ENCODE peak calls at places on chromosomes 3 and 15, in eight cellular contexts. R, V, M, Z, J, W, A and L are unnamed samples.
A peak's percentile ranks its signal among the peaks of the same experiment; 100 is the strongest.

GRCh38 chr15:90407871-90408317 is 19.9 kb downstream of the IQGAP1 start:
- DNase-seq in Z (no peak), W (peak; percentile 57), V (no peak), A (no peak), J (no peak), R (no peak), M (no peak), L (no peak)

GRCh38 chr15:80578871-80579270 is 116.2 kb upstream of the ABHD17C start:
- DNase-seq in J (no peak), V (no peak), Z (peak; percentile 60), W (no peak), R (no peak), M (no peak), A (no peak), L (no peak)

GRCh38 chr3:189714991-189715961 is 84.1 kb downstream of the TP63 start:
- DNase-seq in W (peak; percentile 78), M (peak; percentile 9), R (no peak), Z (no peak), V (no peak), A (no peak), J (no peak), L (no peak)

GRCh38 chr3:72129384-72130094 is 344.6 kb upstream of the PROK2 start:
- DNase-seq in M (no peak), R (no peak), J (no peak), A (no peak), V (no peak), Z (no peak), W (no peak), L (no peak)

GRCh38 chr3:13091898-13092620 is 18.8 kb upstream of the IQSEC1 start:
- DNase-seq in W (peak; percentile 53), A (peak; percentile 20), M (peak; percentile 85), R (no peak), V (peak; percentile 83), Z (peak; percentile 89), J (peak; percentile 87), L (peak; percentile 93)

GRCh38 chr3:52428151-52429005 is 16.5 kb downstream of the SEMA3G start:
- DNase-seq in A (no peak), W (peak; percentile 85), Z (no peak), V (peak; percentile 70), J (no peak), M (peak; percentile 58), R (peak; percentile 49), L (peak; percentile 20)

GRCh38 chr3:151305081-151305777 is 11.4 kb downstream of the GPR87 start:
- DNase-seq in Z (no peak), J (peak; percentile 63), A (peak; percentile 82), M (no peak), R (no peak), W (peak; percentile 98), V (peak; percentile 4), L (no peak)

GRCh38 chr3:104198136-104198535 is 1168.6 kb upstream of the ALCAM start:
- DNase-seq in R (no peak), W (no peak), Z (no peak), A (no peak), J (no peak), M (no peak), V (no peak), L (no peak)

GRCh38 chr3:73409405-73409804 is 215.3 kb downstream of the PDZRN3 start:
- DNase-seq in R (no peak), V (no peak), A (no peak), J (no peak), W (peak; percentile 93), Z (no peak), M (no peak), L (no peak)

GRCh38 chr3:177603137-177603603 is 405.9 kb upstream of the TBL1XR1 start:
- DNase-seq in Z (no peak), J (no peak), W (no peak), R (peak; percentile 23), M (peak; percentile 16), A (no peak), V (no peak), L (no peak)

GRCh38 chr15:87877114-87877810 is 379.3 kb downstream of the NTRK3 start:
- DNase-seq in Z (no peak), V (peak; percentile 58), W (peak; percentile 11), J (no peak), R (no peak), A (no peak), M (no peak), L (no peak)

GRCh38 chr3:11610044-11610671 is 33.6 kb downstream of the VGLL4 start:
- DNase-seq in V (peak; percentile 36), J (peak; percentile 84), R (no peak), A (no peak), Z (no peak), M (no peak), W (no peak), L (no peak)

GRCh38 chr3:42189746-42190145 is 76.2 kb downstream of the CCK start:
- DNase-seq in M (no peak), Z (no peak), J (no peak), V (no peak), W (no peak), R (no peak), A (no peak), L (no peak)

GRCh38 chr3:52454235-52454937 is 545 bp upstream of the TNNC1 start:
- DNase-seq in V (no peak), R (no peak), J (no peak), M (no peak), Z (no peak), A (no peak), W (no peak), L (no peak)

GRCh38 chr3:72938471-72939265 is 50.8 kb downstream of the GXYLT2 start:
- DNase-seq in V (peak; percentile 74), A (peak; percentile 21), M (peak; percentile 78), W (peak; percentile 92), Z (no peak), J (no peak), R (peak; percentile 45), L (no peak)

GRCh38 chr3:197750863-197751737 is 1.4 kb downstream of the FYTTD1 start:
- DNase-seq in W (peak; percentile 77), J (no peak), V (peak; percentile 32), R (no peak), M (peak; percentile 35), Z (peak; percentile 84), A (no peak), L (no peak)

GRCh38 chr3:57889807-57890206 is 118.4 kb upstream of the FLNB start:
- DNase-seq in M (no peak), A (no peak), J (no peak), Z (no peak), R (no peak), V (no peak), W (peak; percentile 42), L (no peak)

GRCh38 chr15:70767668-70768067 is 4.3 kb upstream of the UACA start:
- DNase-seq in M (no peak), J (no peak), Z (no peak), V (no peak), A (no peak), W (no peak), R (no peak), L (no peak)

GRCh38 chr15:63232400-63232799 is 43.0 kb downstream of the RAB8B start:
- DNase-seq in R (no peak), V (no peak), W (peak; percentile 34), M (no peak), J (no peak), Z (no peak), A (no peak), L (no peak)

GRCh38 chr3:177282028-177282655 is 84.9 kb upstream of the TBL1XR1 start:
- DNase-seq in M (no peak), A (no peak), J (no peak), V (no peak), R (peak; percentile 7), W (no peak), Z (no peak), L (no peak)

GRCh38 chr3:116836286-116836685 is 126.7 kb downstream of the TUSC7 start:
- DNase-seq in A (no peak), J (no peak), R (no peak), W (peak; percentile 19), Z (no peak), V (no peak), M (no peak), L (no peak)

GRCh38 chr15:44713006-44713966 is 2.0 kb downstream of the B2M start:
- DNase-seq in R (peak; percentile 42), A (no peak), W (peak; percentile 71), Z (no peak), M (no peak), V (peak; percentile 52), J (no peak), L (no peak)

GRCh38 chr3:52087728-52088127 is 31.4 kb upstream of the DUSP7 start:
- DNase-seq in A (no peak), Z (no peak), J (no peak), M (no peak), R (no peak), W (no peak), V (no peak), L (no peak)

GRCh38 chr3:171168086-171168485 is 141.6 kb upstream of the SLC2A2 start:
- DNase-seq in A (no peak), M (no peak), V (no peak), W (peak; percentile 78), Z (no peak), J (no peak), R (no peak), L (no peak)

GRCh38 chr15:82792068-82792467 is 13.8 kb downstream of the FSD2 start:
- DNase-seq in R (no peak), Z (no peak), W (no peak), M (no peak), A (no peak), V (no peak), J (no peak), L (no peak)

GRCh38 chr3:146709969-146710368 is 104.8 kb upstream of the PLSCR5 start:
- DNase-seq in R (no peak), Z (no peak), A (no peak), J (no peak), M (no peak), V (no peak), W (no peak), L (no peak)

GRCh38 chr3:13022348-13023250 is 50.6 kb downstream of the IQSEC1 start:
- DNase-seq in V (peak; percentile 90), W (peak; percentile 75), A (peak; percentile 39), M (peak; percentile 71), Z (no peak), J (peak; percentile 87), R (peak; percentile 10), L (no peak)

GRCh38 chr3:184741259-184741556 is 29.3 kb upstream of the MAGEF1 start:
- DNase-seq in W (no peak), Z (peak; percentile 75), J (peak; percentile 34), V (no peak), M (no peak), A (no peak), R (no peak), L (peak; percentile 47)

GRCh38 chr15:25735550-25736384 is 127.4 kb downstream of the ATP10A start:
- DNase-seq in R (no peak), V (no peak), W (no peak), J (peak; percentile 34), Z (no peak), M (no peak), A (no peak), L (no peak)

GRCh38 chr15:40911139-40911538 is 16.9 kb downstream of the VPS18 start:
- DNase-seq in V (peak; percentile 62), M (no peak), W (no peak), R (no peak), Z (no peak), J (peak; percentile 65), A (no peak), L (no peak)

GRCh38 chr3:42900731-42901420 is 5.1 kb upstream of the ZNF662 start:
- DNase-seq in A (no peak), W (peak; percentile 11), J (no peak), M (no peak), R (no peak), Z (no peak), V (no peak), L (no peak)

GRCh38 chr3:69250014-69250413 is 127.6 kb upstream of the LMOD3 start:
- DNase-seq in R (no peak), W (peak; percentile 23), V (no peak), M (no peak), J (peak; percentile 68), Z (no peak), A (no peak), L (no peak)

GRCh38 chr15:31801152-31801551 is 229.2 kb upstream of the CHRNA7 start:
- DNase-seq in J (peak; percentile 26), Z (no peak), M (no peak), V (peak; percentile 62), R (peak; percentile 4), W (peak; percentile 58), A (no peak), L (no peak)

GRCh38 chr3:114756506-114757279 is 390.4 kb downstream of the ZBTB20 start:
- DNase-seq in Z (no peak), J (no peak), W (peak; percentile 90), A (no peak), M (peak; percentile 14), V (no peak), R (peak; percentile 36), L (no peak)